ENCODE peak calls at places on chromosomes 16 and 17, in nine cellular contexts. Y is prostate gland, T is epithelial cell of proximal tubule, R is mammary epithelial cell, B is fibroblast of pulmonary artery, Z is mucosa of descending colon, X is epithelial cell of esophagus, V is right atrium auricular region, F is breast epithelium. K is an unnamed sample.

GRCh38 chr16:66996983-66997358 is 8.6 kb downstream of the CES4A start:
- DNase-seq in B (no peak), Z (no peak), Y (no peak), T (no peak), X (no peak), F (no peak), V (no peak), R (no peak), K (no peak)

GRCh38 chr17:30788918-30789317 is 35.6 kb downstream of the CRLF3 start:
- DNase-seq in Y (no peak), R (no peak), Z (no peak), X (no peak), V (no peak), T (no peak), F (no peak), B (no peak), K (peak)

GRCh38 chr16:54424043-54424451 is 137.5 kb upstream of the IRX3 start:
- DNase-seq in T (no peak), X (peak), R (peak), V (no peak), Z (no peak), Y (no peak), B (no peak), F (no peak), K (no peak)

GRCh38 chr16:81560979-81561657 is 116.5 kb downstream of the CMIP start:
- DNase-seq in T (peak), F (no peak), R (peak), Y (no peak), Z (no peak), V (no peak), B (no peak), X (no peak), K (no peak)

GRCh38 chr17:44983563-44983962 is 15.5 kb upstream of the C1QL1 start:
- DNase-seq in Y (no peak), T (no peak), B (no peak), X (no peak), V (no peak), F (no peak), Z (no peak), R (no peak), K (no peak)

GRCh38 chr16:27398894-27399853 is 2.8 kb upstream of the IL21R start:
- DNase-seq in X (no peak), Z (no peak), V (peak), R (no peak), T (no peak), Y (no peak), F (no peak), B (no peak), K (no peak)

GRCh38 chr17:75861927-75862317 is 6.8 kb upstream of the WBP2 start:
- DNase-seq in V (no peak), X (no peak), Z (no peak), F (no peak), Y (no peak), T (no peak), R (no peak), B (no peak), K (no peak)

GRCh38 chr17:60944751-60945150 is 267.1 kb downstream of the BCAS3 start:
- DNase-seq in B (no peak), T (no peak), X (no peak), Z (no peak), Y (no peak), R (no peak), F (no peak), V (no peak), K (no peak)

GRCh38 chr16:66070140-66070887 is 296.2 kb upstream of the CDH5 start:
- DNase-seq in F (no peak), X (no peak), V (no peak), Z (peak), T (no peak), B (peak), R (no peak), Y (peak), K (peak)

GRCh38 chr16:71526111-71526998 is at the start of gene CHST4:
- DNase-seq in Y (peak), B (peak), X (peak), F (no peak), T (no peak), R (peak), V (no peak), Z (no peak), K (peak)

GRCh38 chr17:5262417-5262816 is 19.7 kb upstream of the RABEP1 start:
- DNase-seq in X (no peak), T (no peak), Z (no peak), V (no peak), F (no peak), B (no peak), R (no peak), Y (no peak), K (no peak)

GRCh38 chr16:86918637-86919036 is 340.3 kb downstream of the FOXL1 start:
- DNase-seq in R (no peak), Z (no peak), V (no peak), X (no peak), T (no peak), F (no peak), Y (no peak), B (no peak), K (no peak)

GRCh38 chr16:64428463-64428862 is 693.4 kb downstream of the CDH11 start:
- DNase-seq in R (peak), X (peak), Y (no peak), T (no peak), B (peak), Z (no peak), V (no peak), F (no peak), K (peak)

GRCh38 chr17:39673335-39674081 is 5.3 kb downstream of the PNMT start:
- DNase-seq in Z (no peak), F (no peak), V (no peak), R (no peak), B (no peak), X (no peak), Y (no peak), T (no peak), K (no peak)

GRCh38 chr17:39653662-39654331 is 11.4 kb upstream of the TCAP start:
- DNase-seq in T (no peak), Y (peak), F (no peak), B (peak), X (peak), V (no peak), R (no peak), Z (peak), K (no peak)

GRCh38 chr17:17540278-17540906 is 44.2 kb upstream of the RASD1 start:
- DNase-seq in Y (no peak), F (no peak), R (no peak), V (no peak), X (no peak), T (no peak), Z (no peak), B (no peak), K (no peak)

GRCh38 chr16:843771-844170 is 43.2 kb upstream of the GNG13 start:
- DNase-seq in Z (peak), Y (no peak), F (no peak), B (no peak), V (no peak), X (no peak), R (no peak), T (no peak), K (no peak)

GRCh38 chr16:14377326-14377725 is 252.7 kb downstream of the PARN start:
- DNase-seq in F (no peak), Y (no peak), X (no peak), R (no peak), Z (no peak), T (no peak), B (no peak), V (no peak), K (peak)
- TF ChIP-seq CTCF in F (no peak), Y (no peak), X (no peak), R (no peak), Z (no peak), T (no peak), B (no peak), V (no peak), K (no peak)

GRCh38 chr17:72865954-72866353 is 226.5 kb downstream of the SLC39A11 start:
- DNase-seq in V (no peak), B (no peak), X (no peak), Y (no peak), F (no peak), R (no peak), T (no peak), Z (no peak), K (no peak)

GRCh38 chr17:72860778-72861177 is 231.7 kb downstream of the SLC39A11 start:
- DNase-seq in R (no peak), X (no peak), T (no peak), V (no peak), B (no peak), F (no peak), Y (no peak), Z (no peak), K (no peak)

GRCh38 chr17:72858826-72859495 is 233.5 kb downstream of the SLC39A11 start:
- DNase-seq in X (no peak), V (no peak), R (no peak), F (no peak), T (no peak), Z (no peak), B (no peak), Y (no peak), K (no peak)

GRCh38 chr17:72863511-72864175 is 228.8 kb downstream of the SLC39A11 start:
- DNase-seq in Z (no peak), R (no peak), T (no peak), Y (no peak), B (no peak), X (no peak), V (no peak), F (no peak), K (no peak)

DNA sequence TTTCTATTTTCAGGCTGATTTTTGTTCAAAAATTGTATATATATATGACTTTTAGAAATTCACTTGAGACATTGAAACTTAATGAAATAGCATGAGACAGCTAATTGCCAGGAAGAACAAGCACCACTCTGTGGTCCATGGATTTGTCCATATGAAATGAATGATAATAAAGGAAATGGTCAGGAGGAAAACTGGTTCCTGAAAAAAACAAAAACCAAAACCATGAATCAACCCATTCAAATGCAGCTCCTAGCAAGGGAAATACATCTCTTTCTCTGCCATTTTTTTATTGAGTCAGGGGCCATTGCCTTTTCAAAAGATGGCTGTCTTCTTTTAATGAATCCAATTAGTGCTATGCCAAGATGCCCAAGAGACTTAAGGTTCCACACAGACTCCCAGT is 230.7 kb downstream of the SLC39A11 start:
- DNase-seq in T (no peak), V (no peak), X (no peak), Z (no peak), R (no peak), Y (no peak), B (no peak), F (no peak), K (no peak)
- H3K4me3 ChIP-seq in T (no peak), V (no peak), X (no peak), Z (no peak), R (no peak), Y (no peak), B (no peak), F (no peak), K (no peak)

DNA sequence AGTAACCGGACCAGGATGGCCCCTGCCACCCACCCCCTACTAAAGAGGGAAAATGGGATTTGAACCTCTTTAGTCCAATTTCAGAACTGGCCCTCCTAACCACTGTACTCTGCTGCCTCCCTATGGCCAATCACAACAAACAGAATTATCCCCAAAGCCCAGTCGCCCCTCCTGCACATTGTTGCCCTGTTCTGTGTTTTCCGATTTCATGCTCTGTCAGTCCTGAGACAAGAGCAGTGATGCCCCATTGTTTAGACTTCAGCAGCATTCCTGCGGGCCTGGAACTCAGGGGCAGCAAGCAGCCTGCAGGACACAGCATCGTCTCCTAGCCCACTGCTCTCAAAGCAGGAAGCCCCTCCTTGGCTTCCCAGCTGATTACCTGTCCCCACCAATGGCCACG is 20.5 kb upstream of the KLHL11 start:
- DNase-seq in Y (no peak), F (no peak), Z (no peak), X (no peak), V (no peak), R (no peak), B (peak), T (no peak), K (no peak)
- TF ChIP-seq CTCF in Y (peak), F (no peak), Z (no peak), X (peak), V (no peak), R (peak), B (peak), T (peak), K (no peak)

GRCh38 chr16:28569968-28570752 is 16.4 kb downstream of the SGF29 start:
- DNase-seq in Y (no peak), T (no peak), R (no peak), V (no peak), B (no peak), F (no peak), Z (peak), X (no peak), K (no peak)

GRCh38 chr16:28575446-28576109 is 21.3 kb downstream of the SULT1A2 start:
- DNase-seq in Z (no peak), R (no peak), V (no peak), F (no peak), B (no peak), T (no peak), Y (no peak), X (no peak), K (no peak)

GRCh38 chr16:28573738-28574718 is 20.3 kb downstream of the SGF29 start:
- DNase-seq in R (no peak), Z (no peak), T (no peak), Y (no peak), F (no peak), B (no peak), X (no peak), V (no peak), K (no peak)

GRCh38 chr16:28574925-28575324 is 21.2 kb downstream of the SGF29 start:
- DNase-seq in Y (no peak), B (no peak), X (no peak), Z (no peak), R (no peak), F (no peak), V (no peak), T (no peak), K (no peak)

DNA sequence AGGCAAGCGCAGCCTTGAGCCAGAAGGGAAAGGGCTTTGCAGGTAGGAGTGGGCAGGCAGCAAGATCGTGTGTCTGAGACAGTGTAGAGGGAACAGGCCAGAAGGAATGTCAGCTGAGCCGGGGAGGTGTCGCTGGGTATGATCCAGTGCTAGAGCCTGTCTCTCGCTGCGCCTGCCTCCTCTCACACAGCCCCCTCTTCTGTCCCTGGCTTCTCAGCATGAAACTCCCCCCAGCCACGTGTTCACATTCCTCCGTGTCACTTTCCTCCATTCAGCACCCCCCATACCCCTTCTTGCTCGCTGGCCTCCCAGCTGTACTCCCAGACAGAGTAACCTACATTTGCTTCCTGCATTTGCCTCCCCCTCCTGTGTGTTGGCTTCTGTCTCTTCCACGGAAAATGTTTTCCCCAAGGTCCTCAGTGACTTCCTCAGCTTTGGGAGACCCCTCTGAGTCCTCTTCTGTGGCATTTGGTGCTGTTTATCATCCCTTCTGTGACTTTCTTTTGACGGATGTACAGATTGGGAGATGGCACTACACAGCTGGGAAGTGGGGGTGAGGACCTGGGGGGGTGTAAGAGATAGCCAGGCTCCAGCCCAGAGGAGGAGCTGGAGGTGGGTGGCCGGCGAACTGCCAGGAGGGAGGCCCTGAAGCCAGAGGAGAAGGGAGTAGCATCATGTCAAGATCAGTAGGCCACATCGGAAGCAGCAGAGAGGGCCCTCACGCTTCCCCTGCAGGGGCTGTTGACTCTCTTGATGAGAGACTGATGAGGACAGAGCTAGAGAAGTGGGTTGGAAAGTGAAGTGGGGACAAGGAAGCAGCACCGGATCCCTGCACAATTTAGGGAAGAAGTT is 19.2 kb downstream of the SGF29 start:
- DNase-seq in F (no peak), Z (no peak), T (no peak), B (peak), R (no peak), X (no peak), V (peak), Y (no peak), K (no peak)
- H3K4me3 ChIP-seq in F (no peak), Z (no peak), T (no peak), B (no peak), R (no peak), X (no peak), V (no peak), Y (no peak), K (no peak)

K was measured in astrocyte of the spinal cord.